ENCODE peak calls at places on chromosomes 16 and 17, in four cellular contexts. L, V, O and Q are unnamed samples.

GRCh38 chr17:61412860-61413653 is 13.4 kb downstream of the TBX2 start:
- DNase-seq in V (peak), L (peak), O (no peak), Q (no peak)

GRCh38 chr16:31474173-31474714 is 2.3 kb downstream of the TGFB1I1 start:
- DNase-seq in O (peak), V (peak), L (no peak), Q (peak)

GRCh38 chr17:17156107-17156506 is 50.0 kb downstream of the PLD6 start:
- DNase-seq in L (no peak), O (peak), V (no peak), Q (peak)

GRCh38 chr16:54283735-54284318 is 2.8 kb downstream of the IRX3 start:
- DNase-seq in L (peak), O (no peak), V (peak), Q (peak)

GRCh38 chr17:5526821-5527598 is 40.6 kb downstream of the MIS12 start:
- DNase-seq in O (peak), V (peak), L (peak), Q (peak)

GRCh38 chr17:13862341-13862740 is 207.0 kb upstream of the COX10 start:
- DNase-seq in O (no peak), L (no peak), V (no peak), Q (no peak)

GRCh38 chr17:34610506-34610905 is 31.1 kb downstream of the TMEM132E start:
- DNase-seq in V (no peak), L (no peak), O (no peak), Q (no peak)

GRCh38 chr17:75842411-75842810 is 1.8 kb downstream of the UNC13D start:
- DNase-seq in L (no peak), O (no peak), V (no peak), Q (no peak)

GRCh38 chr16:67672306-67672705 is 5.7 kb downstream of the C16orf86 start:
- DNase-seq in L (peak), O (no peak), V (no peak), Q (no peak)

GRCh38 chr17:74201250-74201649 is 2.2 kb upstream of the RPL38 start:
- DNase-seq in L (no peak), O (no peak), V (no peak), Q (peak)

GRCh38 chr17:75856062-75856681 is 1.0 kb upstream of the WBP2 start:
- DNase-seq in V (no peak), L (peak), O (no peak), Q (peak)

GRCh38 chr16:15493416-15494181 is 59.2 kb downstream of the BMERB1 start:
- DNase-seq in L (no peak), V (no peak), O (peak), Q (peak)

GRCh38 chr17:49545007-49545660 is 30.5 kb upstream of the NXPH3 start:
- DNase-seq in V (no peak), L (peak), O (no peak), Q (no peak)

GRCh38 chr16:12750554-12750918 is 53.2 kb downstream of the CPPED1 start:
- DNase-seq in V (no peak), L (no peak), O (no peak), Q (no peak)

GRCh38 chr17:72409405-72410002 is 288.7 kb downstream of the SOX9 start:
- DNase-seq in V (no peak), L (no peak), O (no peak), Q (no peak)

GRCh38 chr17:59493867-59494266 is 71.5 kb upstream of the DHX40 start:
- DNase-seq in L (no peak), V (no peak), O (no peak), Q (no peak)

GRCh38 chr17:81991684-81992513 is 14.5 kb downstream of the ASPSCR1 start:
- DNase-seq in O (no peak), L (peak), V (peak), Q (peak)

GRCh38 chr16:27515874-27516353 is 33.8 kb downstream of the GTF3C1 start:
- DNase-seq in V (peak), O (no peak), L (no peak), Q (no peak)

GRCh38 chr17:41739661-41740352 is 5.4 kb upstream of the HAP1 start:
- DNase-seq in O (peak), L (no peak), V (no peak), Q (peak)

GRCh38 chr16:19696312-19696711 is 21.7 kb downstream of the KNOP1 start:
- DNase-seq in L (peak), O (peak), V (peak), Q (peak)

GRCh38 chr17:41529491-41529915 is 1.4 kb upstream of the KRT19 start:
- DNase-seq in L (no peak), V (no peak), O (no peak), Q (no peak)

GRCh38 chr17:67850991-67851631 is 25.8 kb downstream of the BPTF start:
- DNase-seq in O (no peak), L (no peak), V (no peak), Q (no peak)

GRCh38 chr16:58024673-58025350 is 742 bp upstream of the MMP15 start:
- DNase-seq in V (peak), L (no peak), O (no peak), Q (no peak)
- H3K4me3 ChIP-seq in V (peak), L (peak), O (peak), Q (peak)

GRCh38 chr17:6996256-6997111 is 635 bp downstream of the ALOX12 start:
- DNase-seq in L (no peak), O (no peak), V (no peak), Q (no peak)
- H3K4me3 ChIP-seq in L (peak), O (no peak), V (peak), Q (no peak)

GRCh38 chr17:9645858-9646555 is 690 bp downstream of the USP43 start:
- DNase-seq in O (no peak), V (no peak), L (no peak), Q (no peak)
- H3K4me3 ChIP-seq in O (peak), V (peak), L (peak), Q (no peak)

GRCh38 chr16:81650982-81651562 is 128.0 kb upstream of the PLCG2 start:
- DNase-seq in O (no peak), V (peak), L (no peak), Q (peak)

GRCh38 chr16:81651758-81652718 is 127.1 kb upstream of the PLCG2 start:
- DNase-seq in L (no peak), V (no peak), O (no peak), Q (no peak)

GRCh38 chr16:81655474-81656162 is 123.5 kb upstream of the PLCG2 start:
- DNase-seq in V (no peak), O (no peak), L (no peak), Q (no peak)

GRCh38 chr16:81654346-81654745 is 124.7 kb upstream of the PLCG2 start:
- DNase-seq in V (no peak), L (no peak), O (no peak), Q (peak)

GRCh38 chr16:81652798-81653505 is 126.1 kb upstream of the PLCG2 start:
- DNase-seq in L (no peak), V (no peak), O (no peak), Q (no peak)
- H3K4me3 ChIP-seq in L (no peak), V (no peak), O (no peak), Q (no peak)

DNA sequence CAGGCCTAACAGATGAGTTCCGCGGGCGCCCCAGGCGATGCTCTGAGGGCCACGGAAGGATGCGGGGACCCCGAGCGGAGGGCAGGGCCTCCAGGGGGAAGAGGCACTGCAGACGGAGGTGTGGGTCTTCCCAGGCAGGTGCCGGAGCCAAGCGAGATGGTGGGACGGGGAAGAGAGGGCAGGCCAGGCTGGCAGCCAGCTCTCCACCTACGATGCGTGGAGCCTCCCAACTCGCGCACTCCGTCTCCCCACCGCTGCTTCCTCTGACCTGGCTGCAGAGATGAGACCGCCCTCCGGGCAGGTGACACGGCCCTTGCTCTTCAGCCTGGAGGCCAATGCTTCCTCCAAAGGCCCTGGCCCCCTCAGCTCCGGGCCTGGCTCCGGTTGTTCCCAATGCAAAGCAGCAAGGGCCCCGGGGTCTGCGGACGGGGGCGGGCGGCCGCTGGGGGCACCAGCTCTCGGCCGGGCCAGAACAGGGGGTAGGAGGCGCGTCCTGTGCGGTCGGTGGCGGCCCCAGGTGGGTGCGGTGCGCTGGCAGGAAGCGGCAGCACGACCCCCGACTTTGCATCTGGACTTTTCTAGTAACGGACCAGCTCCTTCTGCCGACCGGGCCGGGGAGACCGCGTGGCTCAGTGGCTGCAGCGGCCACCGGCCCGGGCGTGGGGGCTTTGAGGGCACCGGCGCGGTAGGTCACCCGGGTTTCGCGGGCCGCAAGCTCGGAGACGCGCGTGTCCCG is 1.5 kb upstream of the SOX8 start:
- DNase-seq in O (no peak), V (no peak), L (no peak), Q (no peak)
- H3K4me3 ChIP-seq in O (peak), V (peak), L (peak), Q (peak)